ENCODE peak calls at places on chromosomes 2 and 18, in six cellular contexts. U is A549, A is ovary, G is transverse colon, D is sigmoid colon, E is esophagus muscularis mucosa. W is an unnamed sample. For H3K4me1, the result is how much of the 10 kb centered on the place peaks cover.

GRCh38 chr2:150468350-150468960 is 19.0 kb downstream of the RND3 start:
- DNase-seq in U (no peak), A (no peak), G (no peak), D (no peak), E (no peak), W (no peak)

GRCh38 chr2:26640331-26640745 is 828 bp downstream of the CIB4 start:
- DNase-seq in U (no peak), A (peak), G (peak), D (no peak), E (no peak), W (no peak)

GRCh38 chr2:26273501-26273900 is 28.8 kb downstream of the HADHB start:
- DNase-seq in U (no peak), A (no peak), G (no peak), D (no peak), E (no peak), W (no peak)

GRCh38 chr2:16057661-16058060 is 117.3 kb downstream of the MYCN start:
- DNase-seq in U (no peak), A (no peak), G (no peak), D (no peak), E (no peak), W (no peak)

GRCh38 chr18:58758606-58759005 is 87.3 kb downstream of the MALT1 start:
- DNase-seq in U (no peak), A (no peak), G (no peak), D (no peak), E (peak), W (no peak)

GRCh38 chr18:32389868-32390267 is 80.8 kb downstream of the GAREM1 start:
- DNase-seq in U (no peak), A (no peak), G (no peak), D (no peak), E (no peak), W (no peak)

GRCh38 chr2:139018252-139018651 is 238.1 kb upstream of the NXPH2 start:
- DNase-seq in U (no peak), A (no peak), G (no peak), D (no peak), E (no peak), W (no peak)

GRCh38 chr2:239175181-239175580 is 225.6 kb downstream of the HDAC4 start:
- DNase-seq in U (no peak), A (no peak), G (no peak), D (peak), E (no peak), W (no peak)

GRCh38 chr18:58668897-58669296 is 2.4 kb upstream of the MALT1 start:
- DNase-seq in U (no peak), A (no peak), G (no peak), D (no peak), E (no peak), W (no peak)

GRCh38 chr18:50662177-50662576 is 102.3 kb downstream of the MAPK4 start:
- DNase-seq in U (peak), A (no peak), G (no peak), D (no peak), E (no peak), W (no peak)

GRCh38 chr2:178420463-178420990 is 30.4 kb downstream of the PRKRA start:
- DNase-seq in U (no peak), A (no peak), G (no peak), D (no peak), E (no peak), W (no peak)

GRCh38 chr2:238939074-238939473 is 91.2 kb downstream of the TWIST2 start:
- DNase-seq in U (no peak), A (peak), G (peak), D (peak), E (no peak), W (peak)

GRCh38 chr2:23900133-23900926 is 26.6 kb downstream of the ATAD2B start:
- DNase-seq in U (peak), A (no peak), G (peak), D (no peak), E (no peak), W (no peak)

GRCh38 chr18:23143059-23143831 is 8.0 kb downstream of the CABLES1 start:
- DNase-seq in U (no peak), A (no peak), G (peak), D (no peak), E (no peak), W (no peak)

GRCh38 chr18:59451073-59451472 is 92.0 kb upstream of the LMAN1 start:
- DNase-seq in U (no peak), A (no peak), G (no peak), D (no peak), E (no peak), W (no peak)

GRCh38 chr2:21656330-21657075 is 532.7 kb downstream of the TDRD15 start:
- DNase-seq in U (no peak), A (no peak), G (no peak), D (no peak), E (peak), W (no peak)

GRCh38 chr2:128303095-128303791 is 15.4 kb downstream of the HS6ST1 start:
- DNase-seq in U (no peak), A (no peak), G (no peak), D (peak), E (no peak), W (no peak)

GRCh38 chr2:127651987-127652550 is 6.1 kb downstream of the GPR17 start:
- DNase-seq in U (no peak), A (no peak), G (peak), D (peak), E (no peak), W (peak)

GRCh38 chr2:172234716-172235661 is 132.3 kb upstream of the DLX2 start:
- DNase-seq in U (no peak), A (no peak), G (peak), D (no peak), E (no peak), W (no peak)

GRCh38 chr2:225620227-225620626 is 220.7 kb downstream of the NYAP2 start:
- DNase-seq in U (no peak), A (no peak), G (no peak), D (no peak), E (no peak), W (no peak)

GRCh38 chr2:206989306-206989705 is 50.0 kb downstream of the CPO start:
- DNase-seq in U (peak), A (no peak), G (peak), D (no peak), E (no peak), W (no peak)

GRCh38 chr2:230447455-230448451 is 31.8 kb downstream of the SP100 start:
- DNase-seq in U (no peak), A (no peak), G (no peak), D (no peak), E (no peak), W (no peak)

GRCh38 chr18:23238651-23239349 is 103.5 kb downstream of the CABLES1 start:
- DNase-seq in U (no peak), A (no peak), G (no peak), D (no peak), E (no peak), W (no peak)

GRCh38 chr2:241344925-241345651 is 11.0 kb upstream of the FARP2 start:
- DNase-seq in U (no peak), A (no peak), G (no peak), D (no peak), E (no peak), W (no peak)

GRCh38 chr18:50158866-50159653 is 35.9 kb downstream of the MYO5B start:
- DNase-seq in U (no peak), A (no peak), G (peak), D (no peak), E (no peak), W (no peak)

DNA sequence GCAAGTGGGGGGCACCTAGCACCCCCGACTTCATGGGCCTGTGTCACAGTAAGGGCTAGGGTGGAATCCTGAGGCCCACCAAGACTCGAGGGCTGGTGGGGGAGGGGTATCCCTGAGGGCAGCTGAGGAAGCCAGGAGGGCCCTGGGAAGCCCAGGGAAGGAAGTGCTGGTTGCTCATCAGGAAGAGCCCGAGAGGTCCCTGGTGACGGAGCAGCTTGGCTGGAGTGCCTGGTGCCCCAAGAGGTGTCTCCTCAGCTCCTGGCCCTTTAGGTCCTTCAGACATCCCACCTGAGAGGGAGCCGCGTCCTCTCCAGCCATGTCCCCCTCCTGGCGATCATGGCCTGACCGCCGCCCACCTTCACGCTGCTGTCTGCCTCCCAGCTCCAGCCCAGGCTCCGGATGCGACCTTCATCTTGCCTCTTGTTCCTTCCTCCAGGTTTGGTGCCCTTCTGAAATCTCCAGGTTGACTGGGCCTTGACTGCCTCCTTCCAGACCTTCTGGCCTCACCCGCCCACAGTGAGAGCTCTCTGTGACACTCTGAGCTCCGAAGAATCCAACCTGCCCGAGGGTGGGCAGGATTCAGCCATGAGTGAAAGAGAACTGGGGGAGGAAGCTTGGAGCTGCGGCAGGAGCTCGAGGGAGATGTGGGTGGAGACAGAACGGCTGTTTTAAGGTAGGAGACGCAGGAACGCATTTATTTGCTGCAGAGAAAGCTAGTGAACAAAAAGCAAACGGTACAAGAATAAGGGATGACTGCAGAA is 42.7 kb upstream of the SEMA4C start:
- DNase-seq in U (no peak), A (no peak), G (no peak), D (no peak), E (no peak), W (no peak)
- H3K4me1 ChIP-seq in U (under half), A (under half), G (under half), D (under half), E (under half), W (under half)

DNA sequence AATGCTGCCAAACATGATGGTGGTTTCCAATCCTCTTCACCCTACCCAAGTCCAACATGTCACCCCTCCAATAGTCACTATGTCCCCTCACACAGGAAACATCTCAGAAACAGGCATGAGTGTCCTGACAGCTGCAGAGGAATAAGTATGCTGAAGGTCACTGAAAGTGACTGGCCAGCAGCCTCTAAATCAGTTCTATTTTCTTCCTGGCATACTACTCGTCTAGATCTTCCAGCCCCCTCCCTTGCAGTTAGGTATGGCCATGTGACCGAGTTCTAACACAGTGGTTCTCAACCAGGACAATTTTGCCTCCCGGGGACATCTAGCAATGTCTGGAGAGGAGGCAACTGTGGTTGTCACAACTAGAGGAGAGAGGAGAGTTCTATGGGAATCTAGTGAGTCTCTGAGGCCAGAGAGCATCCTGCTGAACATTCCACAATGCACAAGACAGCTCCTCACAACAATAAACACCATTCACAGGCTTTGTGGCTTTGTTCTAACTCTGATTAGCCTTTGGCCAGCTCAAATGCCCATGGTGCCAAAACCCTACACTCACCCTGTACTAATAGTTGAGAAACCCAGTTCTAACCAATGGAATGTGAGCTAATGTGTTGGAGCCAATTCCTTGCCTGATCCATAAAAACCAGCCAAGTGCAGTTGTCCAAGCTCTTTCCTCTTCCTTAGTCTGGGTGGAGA is 12.6 kb upstream of the ID2 start:
- DNase-seq in U (no peak), A (no peak), G (no peak), D (no peak), E (no peak), W (peak)
- H3K27ac ChIP-seq in U (no peak), A (no peak), G (no peak), D (no peak), E (no peak), W (no peak)

GRCh38 chr2:121529439-121530209 is 1.1 kb upstream of the RNU4ATAC start:
- DNase-seq in U (no peak), A (peak), G (peak), D (peak), E (peak), W (peak)

GRCh38 chr2:121530210-121530562 is 494 bp upstream of the RNU4ATAC start:
- DNase-seq in U (peak), A (peak), G (peak), D (peak), E (peak), W (no peak)

GRCh38 chr2:121532347-121532766 is 1.7 kb downstream of the RNU4ATAC start:
- DNase-seq in U (peak), A (no peak), G (no peak), D (no peak), E (no peak), W (no peak)

GRCh38 chr2:121532894-121533293 is 2.2 kb downstream of the RNU4ATAC start:
- DNase-seq in U (no peak), A (no peak), G (no peak), D (no peak), E (no peak), W (no peak)

DNA sequence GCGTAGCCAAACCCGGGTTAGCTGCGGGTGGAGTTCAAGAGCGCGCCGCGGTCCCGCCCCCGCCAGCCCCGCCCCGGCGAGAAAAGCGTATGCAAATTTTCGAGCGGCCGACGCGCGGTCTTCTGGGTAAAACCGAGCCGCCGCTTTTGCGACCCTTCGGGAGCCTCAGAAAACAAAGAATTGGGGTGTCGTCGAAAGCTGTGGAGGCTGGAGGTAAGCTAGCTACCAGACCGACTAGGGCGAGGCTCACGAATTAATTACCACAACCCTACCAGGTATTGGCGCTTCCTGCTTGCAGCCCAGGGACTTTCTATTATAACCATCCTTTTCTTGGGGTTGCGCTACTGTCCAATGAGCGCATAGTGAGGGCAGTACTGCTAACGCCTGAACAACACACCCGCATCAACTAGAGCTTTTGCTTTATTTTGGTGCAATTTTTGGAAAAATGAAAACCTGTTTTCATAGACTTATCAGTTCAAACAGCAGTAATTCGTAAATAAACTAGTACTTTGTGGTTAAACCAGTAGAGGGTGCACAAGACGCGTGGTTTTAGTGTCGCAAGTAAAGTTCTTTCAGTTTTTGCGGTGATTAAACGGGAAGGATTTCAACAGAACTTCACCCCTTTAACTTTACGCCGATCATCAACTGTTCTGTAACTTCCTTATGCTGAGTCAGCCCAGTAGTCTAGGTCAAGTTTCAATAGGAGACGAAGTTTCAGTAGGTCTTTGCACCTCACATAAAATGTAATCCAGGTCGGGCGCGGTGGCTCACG is at the start of gene RNU4ATAC:
- DNase-seq in U (peak), A (peak), G (peak), D (peak), E (peak), W (peak)
- TF ChIP-seq EP300 in U (no peak), A (no peak), G (no peak), D (peak), E (no peak), W (peak)

GRCh38 chr18:7607535-7608173 is 40.5 kb downstream of the PTPRM start:
- DNase-seq in U (no peak), A (no peak), G (no peak), D (no peak), E (peak), W (no peak)

GRCh38 chr18:7608798-7609197 is 41.7 kb downstream of the PTPRM start:
- DNase-seq in U (no peak), A (no peak), G (no peak), D (no peak), E (peak), W (no peak)

GRCh38 chr18:7608174-7608550 is 41.0 kb downstream of the PTPRM start:
- DNase-seq in U (no peak), A (no peak), G (no peak), D (no peak), E (no peak), W (no peak)

GRCh38 chr18:7605705-7606104 is 38.6 kb downstream of the PTPRM start:
- DNase-seq in U (no peak), A (no peak), G (no peak), D (no peak), E (peak), W (no peak)

GRCh38 chr18:7609617-7610016 is 42.5 kb downstream of the PTPRM start:
- DNase-seq in U (no peak), A (no peak), G (no peak), D (no peak), E (peak), W (no peak)
- H3K4me1 ChIP-seq in U (under half), A (under half), G (under half), D (under half), E (under half), W (under half)

DNA sequence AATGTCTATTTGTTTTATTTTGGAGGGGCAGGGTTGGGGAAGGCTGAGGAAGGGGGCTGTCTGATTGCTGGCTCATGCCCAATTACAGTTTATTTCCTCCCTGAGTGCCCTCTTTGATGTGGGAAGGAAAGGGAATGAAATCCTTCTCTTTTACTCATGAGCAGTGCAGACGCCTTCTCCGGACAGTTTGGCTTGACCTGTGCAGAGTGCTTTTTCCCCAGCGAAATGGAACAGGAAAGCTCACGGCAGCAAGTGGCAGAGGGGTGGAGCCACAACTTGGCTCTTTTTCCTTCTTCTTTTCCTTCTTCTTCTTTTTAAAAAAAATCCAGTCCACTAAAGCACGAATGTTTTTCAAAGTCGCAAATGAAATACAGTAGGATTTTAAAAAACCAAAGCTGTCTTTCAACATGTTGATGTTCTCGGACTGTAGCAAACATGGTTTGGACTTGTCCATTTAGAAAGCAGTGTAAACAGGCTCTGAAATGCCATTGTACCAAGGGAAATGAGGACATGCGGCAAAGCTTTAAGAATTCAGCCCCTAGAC is 34.6 kb downstream of the RAB31 start:
- DNase-seq in U (peak), A (peak), G (no peak), D (no peak), E (peak), W (no peak)
- H3K27ac ChIP-seq in U (peak), A (peak), G (peak), D (peak), E (peak), W (peak)

GRCh38 chr2:99980200-99980599 is 162.2 kb downstream of the AFF3 start:
- DNase-seq in U (no peak), A (no peak), G (no peak), D (no peak), E (no peak), W (no peak)
- TF ChIP-seq EP300 in U (no peak), A (no peak), G (no peak), D (no peak), E (no peak), W (no peak)

GRCh38 chr2:55048925-55049793 is 1.1 kb downstream of the RTN4 start:
- DNase-seq in U (peak), A (peak), G (peak), D (peak), E (peak), W (peak)
- H3K4me1 ChIP-seq in U (half or more), A (under half), G (under half), D (under half), E (under half), W (under half)

DNA sequence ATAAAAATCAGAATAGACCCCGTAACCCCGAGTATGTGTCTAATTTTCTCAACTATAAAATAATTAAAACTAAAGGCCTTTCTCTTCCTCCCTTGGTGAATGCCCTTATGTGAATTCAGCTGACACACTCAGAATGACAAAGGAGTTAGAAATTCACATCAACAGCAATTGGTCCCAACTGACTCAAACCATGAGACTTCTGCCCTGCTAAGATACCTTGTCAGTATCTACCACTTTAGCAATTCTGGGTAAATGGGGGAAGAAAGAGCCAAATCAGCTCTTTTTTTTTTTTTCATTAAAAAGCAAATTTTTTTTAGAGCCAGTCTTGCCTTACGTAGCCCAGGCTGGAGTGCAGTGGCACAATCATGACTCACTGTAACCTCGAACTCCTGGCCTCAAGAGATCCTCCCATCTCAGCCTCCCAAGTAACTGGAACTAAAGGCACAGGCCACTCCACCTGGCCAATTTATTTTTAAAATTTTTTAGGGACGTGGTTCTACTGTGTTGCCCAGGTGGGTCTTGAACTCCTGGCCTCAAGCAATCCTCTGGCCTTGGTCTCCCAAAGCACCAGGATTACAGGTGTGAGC is 1.7 kb upstream of the PPP4R1 start:
- DNase-seq in U (no peak), A (no peak), G (no peak), D (no peak), E (no peak), W (no peak)
- H3K27ac ChIP-seq in U (peak), A (no peak), G (peak), D (peak), E (peak), W (peak)

W was measured in tibial nerve.